ENCODE peak calls at places on chromosome 4, in ten cellular contexts. H is RKO; W is neuronal stem cell; L is ELR; N is stimulated activated CD8-positive, alpha-beta memory T cell treated with anti-CD3 and anti-CD28 coated beads, Interleukin-2, amount 100 ng/mL, for 1 hour; J is nephron progenitor cell; F is hepatocyte; O is amygdala; G is NCI-H748 treated with DMSO at 0.1 percent for 48 hours; Q is activated T-helper 2 cell treated with anti-CD3 and anti-CD28 coated beads, Interferon-gamma antibody, Interleukin-2, Interleukin-4, amounts not matched to agents 10 μg/mL and 5 μg/mL and 100 μg/mL, durations not matched to agents 14 hours and 24 hours and 36 hours. E is an unnamed sample.

GRCh38 chr4:42736538-42736937 is 79.6 kb upstream of the ATP8A1 start:
- DNase-seq in H (no peak), L (no peak), Q (no peak), G (no peak), W (no peak), N (no peak), F (no peak), J (no peak), O (no peak), E (no peak)

GRCh38 chr4:74567981-74568380 is 123.0 kb downstream of the AREG start:
- DNase-seq in Q (no peak), N (no peak), F (no peak), J (no peak), H (no peak), O (no peak), G (no peak), W (no peak), L (no peak), E (no peak)

GRCh38 chr4:6942238-6942800 is 32.7 kb downstream of the TBC1D14 start:
- DNase-seq in H (peak), F (peak), N (no peak), L (peak), G (no peak), J (no peak), W (no peak), O (no peak), Q (no peak), E (peak)

GRCh38 chr4:36772154-36772516 is 472.4 kb upstream of the NWD2 start:
- DNase-seq in H (no peak), N (no peak), G (no peak), J (no peak), W (no peak), Q (no peak), L (no peak), F (no peak), O (no peak), E (no peak)

GRCh38 chr4:52372747-52373146 is 286.4 kb downstream of the USP46 start:
- DNase-seq in F (no peak), G (no peak), L (no peak), N (no peak), H (no peak), W (no peak), Q (no peak), J (no peak), O (no peak), E (no peak)

GRCh38 chr4:8790749-8791148 is 80.9 kb downstream of the HMX1 start:
- DNase-seq in Q (no peak), W (no peak), F (no peak), J (no peak), N (no peak), O (no peak), H (no peak), L (no peak), G (no peak), E (no peak)

GRCh38 chr4:27836505-27836904 is 975.9 kb downstream of the STIM2 start:
- DNase-seq in G (no peak), O (no peak), L (peak), Q (no peak), W (no peak), N (no peak), F (no peak), H (no peak), J (no peak), E (no peak)

GRCh38 chr4:70818173-70818856 is 21.4 kb downstream of the GRSF1 start:
- DNase-seq in W (no peak), G (no peak), N (no peak), H (no peak), J (no peak), Q (no peak), O (no peak), L (no peak), F (no peak), E (no peak)

GRCh38 chr4:41530741-41531140 is 7.2 kb upstream of the LIMCH1 start:
- DNase-seq in H (no peak), W (no peak), F (no peak), L (no peak), J (no peak), O (no peak), Q (no peak), G (no peak), N (no peak), E (no peak)

E was measured in HT-29.